ENCODE peak calls at places on chromosomes 5 and 9, in four cellular contexts. One of them, this sample, is unnamed.

GRCh38 chr5:39498247-39498952 is 73.6 kb upstream of the DAB2 start:
- DNase-seq in HepG2: no peak
- DNase-seq in WTC11: no peak
- DNase-seq in A549: no peak
- DNase-seq in this sample: peak; percentile 12

GRCh38 chr5:165786073-165786472 is 2280.7 kb downstream of the MAT2B start:
- DNase-seq in WTC11: no peak
- DNase-seq in A549: no peak
- DNase-seq in HepG2: no peak
- DNase-seq in this sample: no peak

GRCh38 chr5:178288373-178289368 is 56.1 kb upstream of the PHYKPL start:
- DNase-seq in WTC11: no peak
- DNase-seq in HepG2: no peak
- DNase-seq in A549: no peak
- DNase-seq in this sample: no peak

GRCh38 chr9:93468763-93469456 is 15.5 kb upstream of the FAM120AOS start:
- DNase-seq in WTC11: no peak
- DNase-seq in HepG2: no peak
- DNase-seq in A549: peak; percentile 10
- DNase-seq in this sample: no peak

GRCh38 chr5:128537306-128537998 is 593 bp downstream of the FBN2 start:
- DNase-seq in WTC11: peak; percentile 50
- DNase-seq in A549: peak; percentile 26
- DNase-seq in HepG2: no peak
- DNase-seq in this sample: no peak

GRCh38 chr5:173016621-173017046 is 33.1 kb downstream of the ATP6V0E1 start:
- DNase-seq in WTC11: no peak
- DNase-seq in HepG2: peak; percentile 84
- DNase-seq in A549: peak; percentile 9
- DNase-seq in this sample: no peak

GRCh38 chr9:85524531-85524930 is 217.2 kb downstream of the AGTPBP1 start:
- DNase-seq in A549: no peak
- DNase-seq in HepG2: no peak
- DNase-seq in WTC11: no peak
- DNase-seq in this sample: no peak

GRCh38 chr5:22965960-22966359 is 112.8 kb upstream of the CDH12 start:
- DNase-seq in HepG2: no peak
- DNase-seq in A549: no peak
- DNase-seq in WTC11: no peak
- DNase-seq in this sample: no peak

GRCh38 chr5:135048286-135048685 is 14.3 kb upstream of the PITX1 start:
- DNase-seq in WTC11: no peak
- DNase-seq in HepG2: no peak
- DNase-seq in A549: no peak
- DNase-seq in this sample: no peak

GRCh38 chr9:136255166-136255538 is 9.5 kb upstream of the QSOX2 start:
- DNase-seq in WTC11: no peak
- DNase-seq in A549: no peak
- DNase-seq in HepG2: peak; percentile 27
- DNase-seq in this sample: no peak

GRCh38 chr5:166720026-166720425 is 1571.4 kb upstream of the WWC1 start:
- DNase-seq in HepG2: no peak
- DNase-seq in A549: no peak
- DNase-seq in WTC11: no peak
- DNase-seq in this sample: no peak

GRCh38 chr5:101662263-101662662 is 633.8 kb downstream of the SLCO4C1 start:
- DNase-seq in WTC11: no peak
- DNase-seq in A549: no peak
- DNase-seq in HepG2: no peak
- DNase-seq in this sample: no peak

GRCh38 chr5:154836225-154836624 is 14.2 kb downstream of the FAXDC2 start:
- DNase-seq in WTC11: no peak
- DNase-seq in A549: no peak
- DNase-seq in HepG2: no peak
- DNase-seq in this sample: no peak

GRCh38 chr9:94148419-94148818 is 64.2 kb downstream of the PTPDC1 start:
- DNase-seq in HepG2: no peak
- DNase-seq in A549: no peak
- DNase-seq in WTC11: no peak
- DNase-seq in this sample: no peak

GRCh38 chr9:27664136-27664819 is 91.0 kb upstream of the C9orf72 start:
- DNase-seq in HepG2: no peak
- DNase-seq in A549: no peak
- DNase-seq in WTC11: no peak
- DNase-seq in this sample: no peak

GRCh38 chr9:107546859-107547258 is 57.3 kb upstream of the KLF4 start:
- DNase-seq in A549: no peak
- DNase-seq in WTC11: no peak
- DNase-seq in HepG2: peak; percentile 45
- DNase-seq in this sample: no peak

GRCh38 chr5:128084228-128085167 is 932 bp downstream of the SLC12A2 start:
- DNase-seq in A549: peak; percentile 29
- DNase-seq in HepG2: no peak
- DNase-seq in WTC11: peak; percentile 30
- DNase-seq in this sample: peak; percentile 64

GRCh38 chr5:41636605-41637004 is 126.2 kb upstream of the PLCXD3 start:
- DNase-seq in A549: peak; percentile 3
- DNase-seq in HepG2: peak; percentile 54
- DNase-seq in WTC11: peak; percentile 48
- DNase-seq in this sample: peak; percentile 27

GRCh38 chr9:38662763-38663593 is 42.6 kb upstream of the ANKRD18A start:
- DNase-seq in A549: no peak
- DNase-seq in HepG2: no peak
- DNase-seq in WTC11: peak; percentile 31
- DNase-seq in this sample: no peak

GRCh38 chr5:113505181-113505580 is 8.3 kb upstream of the YTHDC2 start:
- DNase-seq in WTC11: no peak
- DNase-seq in A549: no peak
- DNase-seq in HepG2: peak; percentile 25
- DNase-seq in this sample: no peak

GRCh38 chr5:96924016-96924443 is 11.8 kb upstream of the LNPEP start:
- DNase-seq in A549: no peak
- DNase-seq in WTC11: no peak
- DNase-seq in HepG2: no peak
- DNase-seq in this sample: no peak
- TF ChIP-seq NR3C1 in A549: no peak
- TF ChIP-seq NR3C1 in WTC11: no peak
- TF ChIP-seq NR3C1 in HepG2: no peak
- TF ChIP-seq NR3C1 in this sample: no peak

DNA sequence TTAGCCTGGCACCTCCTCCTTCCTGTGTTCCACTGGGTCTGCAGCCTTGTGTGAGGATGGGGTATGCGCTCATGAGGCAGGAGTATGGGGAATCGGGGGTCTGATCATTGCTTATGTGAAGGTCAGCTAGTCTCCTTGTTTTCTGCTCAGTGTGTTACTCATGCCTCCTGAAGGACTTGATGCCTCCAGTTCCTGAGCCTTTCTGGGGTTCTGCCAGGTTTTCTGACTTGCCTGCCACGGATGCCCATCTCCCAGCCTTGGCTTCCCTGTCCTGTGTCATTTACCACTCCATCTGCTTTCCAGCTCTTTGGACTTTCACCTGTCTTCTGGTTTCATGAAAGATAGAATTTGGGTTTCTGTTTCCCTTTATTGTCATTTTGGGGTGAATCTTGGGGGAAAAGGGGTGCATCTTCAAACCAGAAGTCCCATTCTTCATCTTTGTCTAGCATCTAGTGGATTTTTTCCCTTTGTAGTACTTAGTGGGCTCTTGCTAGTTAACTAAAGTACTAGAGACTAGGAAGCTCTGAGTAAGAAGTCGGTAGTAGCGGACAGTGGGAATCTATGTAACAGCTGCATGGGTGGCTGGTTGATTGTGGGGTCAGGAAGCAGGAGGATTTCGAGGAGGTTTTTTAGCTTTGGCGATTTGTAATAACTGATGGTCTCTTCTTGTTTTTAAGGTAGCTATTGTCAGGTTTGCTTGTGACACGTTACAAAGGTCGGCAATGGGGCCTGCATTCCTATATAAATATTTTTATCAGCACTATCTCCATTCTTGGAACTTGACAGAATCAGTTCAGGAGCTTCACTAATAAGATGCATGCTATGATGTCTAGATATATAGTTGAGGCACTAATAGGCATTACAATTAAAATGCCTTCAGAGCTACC is 8.2 kb downstream of the OTULIN start:
- DNase-seq in A549: no peak
- DNase-seq in WTC11: no peak
- DNase-seq in HepG2: no peak
- DNase-seq in this sample: no peak
- TF ChIP-seq NR3C1 in A549: no peak
- TF ChIP-seq NR3C1 in WTC11: no peak
- TF ChIP-seq NR3C1 in HepG2: no peak
- TF ChIP-seq NR3C1 in this sample: no peak

GRCh38 chr9:120389300-120389699 is 190.7 kb downstream of the CDK5RAP2 start:
- DNase-seq in WTC11: no peak
- DNase-seq in A549: no peak
- DNase-seq in HepG2: no peak
- DNase-seq in this sample: no peak

GRCh38 chr9:120388000-120388855 is 191.7 kb downstream of the CDK5RAP2 start:
- DNase-seq in HepG2: no peak
- DNase-seq in A549: no peak
- DNase-seq in WTC11: no peak
- DNase-seq in this sample: no peak

GRCh38 chr9:120385606-120386389 is 194.2 kb downstream of the CDK5RAP2 start:
- DNase-seq in WTC11: no peak
- DNase-seq in HepG2: no peak
- DNase-seq in A549: no peak
- DNase-seq in this sample: no peak

GRCh38 chr9:120386390-120387131 is 193.4 kb downstream of the CDK5RAP2 start:
- DNase-seq in HepG2: peak; percentile 89
- DNase-seq in A549: no peak
- DNase-seq in WTC11: no peak
- DNase-seq in this sample: no peak

GRCh38 chr9:120387257-120387999 is 192.5 kb downstream of the CDK5RAP2 start:
- DNase-seq in A549: no peak
- DNase-seq in HepG2: peak; percentile 80
- DNase-seq in WTC11: no peak
- DNase-seq in this sample: no peak
- TF ChIP-seq NR3C1 in A549: no peak
- TF ChIP-seq NR3C1 in HepG2: no peak
- TF ChIP-seq NR3C1 in WTC11: no peak
- TF ChIP-seq NR3C1 in this sample: no peak

GRCh38 chr9:79013715-79014610 is 557.8 kb upstream of the TLE4 start:
- DNase-seq in HepG2: no peak
- DNase-seq in A549: no peak
- DNase-seq in WTC11: no peak
- DNase-seq in this sample: no peak

GRCh38 chr9:79011461-79011860 is 560.3 kb upstream of the TLE4 start:
- DNase-seq in A549: no peak
- DNase-seq in HepG2: no peak
- DNase-seq in WTC11: no peak
- DNase-seq in this sample: no peak

GRCh38 chr9:79007701-79008483 is 563.9 kb upstream of the TLE4 start:
- DNase-seq in HepG2: no peak
- DNase-seq in A549: no peak
- DNase-seq in WTC11: no peak
- DNase-seq in this sample: no peak

GRCh38 chr9:79012561-79012960 is 559.2 kb upstream of the TLE4 start:
- DNase-seq in A549: no peak
- DNase-seq in WTC11: no peak
- DNase-seq in HepG2: no peak
- DNase-seq in this sample: no peak

GRCh38 chr9:79008916-79009315 is 562.8 kb upstream of the TLE4 start:
- DNase-seq in HepG2: no peak
- DNase-seq in A549: no peak
- DNase-seq in WTC11: no peak
- DNase-seq in this sample: no peak
- TF ChIP-seq NR3C1 in HepG2: no peak
- TF ChIP-seq NR3C1 in A549: no peak
- TF ChIP-seq NR3C1 in WTC11: no peak
- TF ChIP-seq NR3C1 in this sample: no peak

GRCh38 chr5:5705010-5705409 is 282.5 kb downstream of the ICE1 start:
- DNase-seq in HepG2: no peak
- DNase-seq in WTC11: no peak
- DNase-seq in A549: no peak
- DNase-seq in this sample: no peak
- TF ChIP-seq NR3C1 in HepG2: no peak
- TF ChIP-seq NR3C1 in WTC11: no peak
- TF ChIP-seq NR3C1 in A549: no peak
- TF ChIP-seq NR3C1 in this sample: no peak

GRCh38 chr5:758698-759053 is 25.9 kb downstream of the ZDHHC11B start:
- DNase-seq in HepG2: no peak
- DNase-seq in A549: no peak
- DNase-seq in WTC11: no peak
- DNase-seq in this sample: no peak

GRCh38 chr5:757346-757930 is 27.1 kb downstream of the ZDHHC11B start:
- DNase-seq in A549: no peak
- DNase-seq in WTC11: no peak
- DNase-seq in HepG2: no peak
- DNase-seq in this sample: no peak

GRCh38 chr5:759111-759741 is 25.3 kb downstream of the ZDHHC11B start:
- DNase-seq in WTC11: no peak
- DNase-seq in A549: peak; percentile 84
- DNase-seq in HepG2: peak; percentile 81
- DNase-seq in this sample: no peak

GRCh38 chr5:756865-757345 is 27.6 kb downstream of the ZDHHC11B start:
- DNase-seq in A549: no peak
- DNase-seq in WTC11: no peak
- DNase-seq in HepG2: peak; percentile 75
- DNase-seq in this sample: no peak

GRCh38 chr5:757931-758697 is 26.4 kb downstream of the ZDHHC11B start:
- DNase-seq in WTC11: peak; percentile 50
- DNase-seq in A549: no peak
- DNase-seq in HepG2: peak; percentile 74
- DNase-seq in this sample: no peak
- TF ChIP-seq NR3C1 in WTC11: no peak
- TF ChIP-seq NR3C1 in A549: no peak
- TF ChIP-seq NR3C1 in HepG2: no peak
- TF ChIP-seq NR3C1 in this sample: no peak

GRCh38 chr9:133714606-133715294 is 23.4 kb downstream of the SARDH start:
- DNase-seq in HepG2: peak; percentile 96
- DNase-seq in A549: no peak
- DNase-seq in WTC11: no peak
- DNase-seq in this sample: no peak
- TF ChIP-seq NR3C1 in HepG2: no peak
- TF ChIP-seq NR3C1 in A549: no peak
- TF ChIP-seq NR3C1 in WTC11: no peak
- TF ChIP-seq NR3C1 in this sample: no peak

This sample was measured in K562.